ENCODE peak calls at places on chromosomes 11 and 22, in seven cellular contexts. One of them, this sample, is unnamed.

GRCh38 chr11:9380773-9381172 is 3.7 kb upstream of the IPO7 start:
- DNase-seq in amniotic epithelial cell: no peak
- DNase-seq in GOT3: no peak
- DNase-seq in NCI-H2107: no peak
- DNase-seq in NCI-H2081: no peak
- DNase-seq in cardiac fibroblast: no peak
- DNase-seq in GM03348: peak; percentile 33
- DNase-seq in this sample: no peak

GRCh38 chr11:33733978-33734377 is 2.2 kb downstream of the CD59 start:
- DNase-seq in amniotic epithelial cell: peak; percentile 11
- DNase-seq in GOT3: no peak
- DNase-seq in NCI-H2107: no peak
- DNase-seq in NCI-H2081: no peak
- DNase-seq in cardiac fibroblast: no peak
- DNase-seq in GM03348: no peak
- DNase-seq in this sample: peak; percentile 9

GRCh38 chr11:134331565-134332188 is at the start of gene GLB1L2:
- DNase-seq in amniotic epithelial cell: peak; percentile 3
- DNase-seq in GOT3: no peak
- DNase-seq in NCI-H2107: peak; percentile 54
- DNase-seq in NCI-H2081: peak; percentile 78
- DNase-seq in cardiac fibroblast: peak; percentile 43
- DNase-seq in GM03348: peak; percentile 59
- DNase-seq in this sample: peak; percentile 94

GRCh38 chr22:45105281-45105700 is 58.4 kb upstream of the NUP50 start:
- DNase-seq in amniotic epithelial cell: peak; percentile 98
- DNase-seq in GOT3: peak; percentile 58
- DNase-seq in NCI-H2107: no peak
- DNase-seq in NCI-H2081: no peak
- DNase-seq in cardiac fibroblast: no peak
- DNase-seq in GM03348: peak; percentile 60
- DNase-seq in this sample: peak; percentile 76

GRCh38 chr11:100791873-100792272 is 104.8 kb downstream of the ARHGAP42 start:
- DNase-seq in amniotic epithelial cell: no peak
- DNase-seq in GOT3: no peak
- DNase-seq in NCI-H2107: no peak
- DNase-seq in NCI-H2081: no peak
- DNase-seq in cardiac fibroblast: peak; percentile 13
- DNase-seq in GM03348: no peak
- DNase-seq in this sample: no peak

GRCh38 chr11:827146-827860 is 416 bp upstream of the CRACR2B start:
- DNase-seq in amniotic epithelial cell: no peak
- DNase-seq in GOT3: no peak
- DNase-seq in NCI-H2107: no peak
- DNase-seq in NCI-H2081: no peak
- DNase-seq in cardiac fibroblast: no peak
- DNase-seq in GM03348: no peak
- DNase-seq in this sample: peak; percentile 93

GRCh38 chr11:50246699-50247098 is 214.0 kb downstream of the OR4C45 start:
- DNase-seq in amniotic epithelial cell: no peak
- DNase-seq in GOT3: no peak
- DNase-seq in NCI-H2107: no peak
- DNase-seq in NCI-H2081: no peak
- DNase-seq in cardiac fibroblast: no peak
- DNase-seq in GM03348: no peak
- DNase-seq in this sample: no peak

GRCh38 chr22:20239063-20239950 is 28.8 kb downstream of the RTN4R start:
- DNase-seq in amniotic epithelial cell: no peak
- DNase-seq in GOT3: no peak
- DNase-seq in NCI-H2107: no peak
- DNase-seq in NCI-H2081: no peak
- DNase-seq in cardiac fibroblast: peak; percentile 32
- DNase-seq in GM03348: peak; percentile 71
- DNase-seq in this sample: no peak

GRCh38 chr11:76443254-76443935 is 1.4 kb upstream of the EMSY start:
- DNase-seq in amniotic epithelial cell: peak; percentile 36
- DNase-seq in GOT3: no peak
- DNase-seq in NCI-H2107: no peak
- DNase-seq in NCI-H2081: no peak
- DNase-seq in cardiac fibroblast: peak; percentile 25
- DNase-seq in GM03348: no peak
- DNase-seq in this sample: peak; percentile 56

GRCh38 chr11:119906376-119906775 is 177.4 kb upstream of the NECTIN1 start:
- DNase-seq in amniotic epithelial cell: no peak
- DNase-seq in GOT3: no peak
- DNase-seq in NCI-H2107: no peak
- DNase-seq in NCI-H2081: no peak
- DNase-seq in cardiac fibroblast: no peak
- DNase-seq in GM03348: no peak
- DNase-seq in this sample: no peak

GRCh38 chr11:69089258-69089657 is 40.5 kb downstream of the TPCN2 start:
- DNase-seq in amniotic epithelial cell: peak; percentile 79
- DNase-seq in GOT3: peak; percentile 17
- DNase-seq in NCI-H2107: no peak
- DNase-seq in NCI-H2081: no peak
- DNase-seq in cardiac fibroblast: peak; percentile 77
- DNase-seq in GM03348: peak; percentile 78
- DNase-seq in this sample: peak; percentile 20

GRCh38 chr11:1089738-1090599 is 15.3 kb downstream of the MUC2 start:
- DNase-seq in amniotic epithelial cell: no peak
- DNase-seq in GOT3: no peak
- DNase-seq in NCI-H2107: no peak
- DNase-seq in NCI-H2081: no peak
- DNase-seq in cardiac fibroblast: no peak
- DNase-seq in GM03348: no peak
- DNase-seq in this sample: no peak

GRCh38 chr22:39135092-39135896 is 17.2 kb downstream of the CBX7 start:
- DNase-seq in amniotic epithelial cell: peak; percentile 24
- DNase-seq in GOT3: no peak
- DNase-seq in NCI-H2107: no peak
- DNase-seq in NCI-H2081: no peak
- DNase-seq in cardiac fibroblast: peak; percentile 42
- DNase-seq in GM03348: peak; percentile 62
- DNase-seq in this sample: peak; percentile 59

GRCh38 chr11:85171648-85172257 is 455.4 kb downstream of the DLG2 start:
- DNase-seq in amniotic epithelial cell: no peak
- DNase-seq in GOT3: no peak
- DNase-seq in NCI-H2107: no peak
- DNase-seq in NCI-H2081: no peak
- DNase-seq in cardiac fibroblast: no peak
- DNase-seq in GM03348: no peak
- DNase-seq in this sample: no peak

GRCh38 chr22:39134366-39135091 is 18.0 kb downstream of the CBX7 start:
- DNase-seq in amniotic epithelial cell: no peak
- DNase-seq in GOT3: no peak
- DNase-seq in NCI-H2107: no peak
- DNase-seq in NCI-H2081: no peak
- DNase-seq in cardiac fibroblast: no peak
- DNase-seq in GM03348: no peak
- DNase-seq in this sample: no peak

GRCh38 chr22:31944700-31945477 is 554 bp downstream of the YWHAH start:
- DNase-seq in amniotic epithelial cell: no peak
- DNase-seq in GOT3: no peak
- DNase-seq in NCI-H2107: no peak
- DNase-seq in NCI-H2081: no peak
- DNase-seq in cardiac fibroblast: no peak
- DNase-seq in GM03348: peak; percentile 81
- DNase-seq in this sample: peak; percentile 55

GRCh38 chr11:2708151-2708581 is 8.4 kb upstream of the KCNQ1OT1 start:
- DNase-seq in amniotic epithelial cell: no peak
- DNase-seq in GOT3: no peak
- DNase-seq in NCI-H2107: no peak
- DNase-seq in NCI-H2081: no peak
- DNase-seq in cardiac fibroblast: peak; percentile 67
- DNase-seq in GM03348: peak; percentile 33
- DNase-seq in this sample: no peak

GRCh38 chr11:62876712-62877111 is 4.0 kb upstream of the SLC3A2 start:
- DNase-seq in amniotic epithelial cell: no peak
- DNase-seq in GOT3: no peak
- DNase-seq in NCI-H2107: no peak
- DNase-seq in NCI-H2081: no peak
- DNase-seq in cardiac fibroblast: no peak
- DNase-seq in GM03348: no peak
- DNase-seq in this sample: no peak

GRCh38 chr11:47393163-47394049 is 15.0 kb upstream of the SLC39A13 start:
- DNase-seq in amniotic epithelial cell: peak; percentile 60
- DNase-seq in GOT3: no peak
- DNase-seq in NCI-H2107: no peak
- DNase-seq in NCI-H2081: no peak
- DNase-seq in cardiac fibroblast: peak; percentile 40
- DNase-seq in GM03348: peak; percentile 60
- DNase-seq in this sample: peak; percentile 20